ENCODE peak calls at places on chromosomes 12 and 14, in six cellular contexts. One of them, this sample, is unnamed.

GRCh38 chr14:105083926-105084685 is 18.9 kb upstream of the GPR132 start:
- DNase-seq in spleen: no peak
- DNase-seq in psoas muscle: no peak
- DNase-seq in HFF-Myc: no peak
- DNase-seq in pancreas: no peak
- DNase-seq in AG10803: no peak
- DNase-seq in this sample: no peak

GRCh38 chr12:104399750-104400612 is 56.8 kb upstream of the CHST11 start:
- DNase-seq in AG10803: no peak
- DNase-seq in psoas muscle: no peak
- DNase-seq in HFF-Myc: no peak
- DNase-seq in pancreas: no peak
- DNase-seq in spleen: no peak
- DNase-seq in this sample: no peak

GRCh38 chr12:53737951-53738833 is 10.9 kb upstream of the CALCOCO1 start:
- DNase-seq in AG10803: no peak
- DNase-seq in psoas muscle: no peak
- DNase-seq in pancreas: no peak
- DNase-seq in spleen: peak
- DNase-seq in HFF-Myc: no peak
- DNase-seq in this sample: peak

GRCh38 chr14:81247271-81247766 is 26.6 kb upstream of the GTF2A1 start:
- DNase-seq in HFF-Myc: no peak
- DNase-seq in pancreas: peak
- DNase-seq in spleen: peak
- DNase-seq in psoas muscle: no peak
- DNase-seq in AG10803: peak
- DNase-seq in this sample: no peak

GRCh38 chr12:18439541-18439940 is 178.2 kb downstream of the PIK3C2G start:
- DNase-seq in pancreas: no peak
- DNase-seq in AG10803: no peak
- DNase-seq in psoas muscle: no peak
- DNase-seq in HFF-Myc: no peak
- DNase-seq in spleen: no peak
- DNase-seq in this sample: no peak

GRCh38 chr14:94036328-94037167 is 10.4 kb downstream of the OTUB2 start:
- DNase-seq in spleen: peak
- DNase-seq in psoas muscle: peak
- DNase-seq in HFF-Myc: peak
- DNase-seq in pancreas: peak
- DNase-seq in AG10803: peak
- DNase-seq in this sample: peak

GRCh38 chr14:58703149-58703509 is 65.4 kb downstream of the DACT1 start:
- DNase-seq in spleen: no peak
- DNase-seq in AG10803: no peak
- DNase-seq in psoas muscle: no peak
- DNase-seq in pancreas: no peak
- DNase-seq in HFF-Myc: no peak
- DNase-seq in this sample: no peak

GRCh38 chr12:74148849-74149248 is 388.8 kb upstream of the ATXN7L3B start:
- DNase-seq in spleen: no peak
- DNase-seq in psoas muscle: no peak
- DNase-seq in pancreas: no peak
- DNase-seq in AG10803: no peak
- DNase-seq in HFF-Myc: no peak
- DNase-seq in this sample: no peak

GRCh38 chr14:101758913-101759593 is 2.5 kb upstream of the PPP2R5C start:
- DNase-seq in spleen: no peak
- DNase-seq in AG10803: no peak
- DNase-seq in HFF-Myc: no peak
- DNase-seq in pancreas: no peak
- DNase-seq in psoas muscle: no peak
- DNase-seq in this sample: no peak

GRCh38 chr12:14893471-14894250 is 8.0 kb upstream of the MGP start:
- DNase-seq in spleen: no peak
- DNase-seq in AG10803: no peak
- DNase-seq in pancreas: no peak
- DNase-seq in psoas muscle: no peak
- DNase-seq in HFF-Myc: no peak
- DNase-seq in this sample: no peak

GRCh38 chr12:128449146-128449894 is 182.3 kb downstream of the TMEM132C start:
- DNase-seq in pancreas: no peak
- DNase-seq in psoas muscle: no peak
- DNase-seq in spleen: no peak
- DNase-seq in AG10803: no peak
- DNase-seq in HFF-Myc: no peak
- DNase-seq in this sample: no peak

GRCh38 chr12:52164624-52165023 is 27.2 kb downstream of the KRT80 start:
- DNase-seq in psoas muscle: no peak
- DNase-seq in AG10803: no peak
- DNase-seq in pancreas: no peak
- DNase-seq in HFF-Myc: no peak
- DNase-seq in spleen: no peak
- DNase-seq in this sample: no peak

GRCh38 chr12:69396041-69396440 is 36.5 kb downstream of the YEATS4 start:
- DNase-seq in HFF-Myc: no peak
- DNase-seq in spleen: no peak
- DNase-seq in AG10803: no peak
- DNase-seq in psoas muscle: no peak
- DNase-seq in pancreas: no peak
- DNase-seq in this sample: no peak

GRCh38 chr12:100187857-100188519 is 12.6 kb upstream of the ACTR6 start:
- DNase-seq in spleen: no peak
- DNase-seq in psoas muscle: no peak
- DNase-seq in HFF-Myc: no peak
- DNase-seq in pancreas: no peak
- DNase-seq in AG10803: no peak
- DNase-seq in this sample: no peak

GRCh38 chr12:127528576-127528975 is 738.4 kb upstream of the TMEM132C start:
- DNase-seq in spleen: no peak
- DNase-seq in pancreas: no peak
- DNase-seq in psoas muscle: no peak
- DNase-seq in AG10803: no peak
- DNase-seq in HFF-Myc: no peak
- DNase-seq in this sample: no peak

GRCh38 chr12:114241973-114242434 is 163.9 kb downstream of the TBX5 start:
- DNase-seq in psoas muscle: no peak
- DNase-seq in HFF-Myc: no peak
- DNase-seq in AG10803: no peak
- DNase-seq in spleen: no peak
- DNase-seq in pancreas: no peak
- DNase-seq in this sample: no peak

GRCh38 chr12:111759991-111760390 is 6.7 kb upstream of the ALDH2 start:
- DNase-seq in psoas muscle: no peak
- DNase-seq in spleen: no peak
- DNase-seq in AG10803: no peak
- DNase-seq in pancreas: no peak
- DNase-seq in HFF-Myc: no peak
- DNase-seq in this sample: no peak

GRCh38 chr12:43309845-43310405 is 242.1 kb downstream of the ADAMTS20 start:
- DNase-seq in pancreas: no peak
- DNase-seq in AG10803: peak
- DNase-seq in spleen: no peak
- DNase-seq in psoas muscle: no peak
- DNase-seq in HFF-Myc: no peak
- DNase-seq in this sample: no peak

GRCh38 chr14:91388551-91388975 is 29.1 kb downstream of the CCDC88C start:
- DNase-seq in spleen: no peak
- DNase-seq in psoas muscle: peak
- DNase-seq in HFF-Myc: no peak
- DNase-seq in pancreas: no peak
- DNase-seq in AG10803: no peak
- DNase-seq in this sample: no peak

GRCh38 chr12:67534671-67535070 is 113.9 kb upstream of the DYRK2 start:
- DNase-seq in psoas muscle: no peak
- DNase-seq in HFF-Myc: peak
- DNase-seq in spleen: no peak
- DNase-seq in AG10803: peak
- DNase-seq in pancreas: no peak
- DNase-seq in this sample: no peak

GRCh38 chr14:105492051-105492965 is 1.3 kb downstream of the TEDC1 start:
- DNase-seq in pancreas: peak
- DNase-seq in spleen: peak
- DNase-seq in psoas muscle: peak
- DNase-seq in HFF-Myc: no peak
- DNase-seq in AG10803: no peak
- DNase-seq in this sample: no peak

GRCh38 chr12:7638064-7638763 is 27.5 kb downstream of the APOBEC1 start:
- DNase-seq in psoas muscle: no peak
- DNase-seq in HFF-Myc: no peak
- DNase-seq in AG10803: no peak
- DNase-seq in pancreas: no peak
- DNase-seq in spleen: no peak
- DNase-seq in this sample: peak

GRCh38 chr12:7637641-7638040 is 28.1 kb downstream of the APOBEC1 start:
- DNase-seq in spleen: no peak
- DNase-seq in pancreas: no peak
- DNase-seq in psoas muscle: no peak
- DNase-seq in HFF-Myc: no peak
- DNase-seq in AG10803: no peak
- DNase-seq in this sample: no peak

GRCh38 chr12:7642876-7643309 is 22.8 kb downstream of the APOBEC1 start:
- DNase-seq in AG10803: no peak
- DNase-seq in pancreas: no peak
- DNase-seq in spleen: no peak
- DNase-seq in HFF-Myc: no peak
- DNase-seq in psoas muscle: no peak
- DNase-seq in this sample: peak

GRCh38 chr12:7642287-7642686 is 23.4 kb downstream of the APOBEC1 start:
- DNase-seq in psoas muscle: no peak
- DNase-seq in pancreas: no peak
- DNase-seq in HFF-Myc: no peak
- DNase-seq in AG10803: no peak
- DNase-seq in spleen: no peak
- DNase-seq in this sample: no peak

DNA sequence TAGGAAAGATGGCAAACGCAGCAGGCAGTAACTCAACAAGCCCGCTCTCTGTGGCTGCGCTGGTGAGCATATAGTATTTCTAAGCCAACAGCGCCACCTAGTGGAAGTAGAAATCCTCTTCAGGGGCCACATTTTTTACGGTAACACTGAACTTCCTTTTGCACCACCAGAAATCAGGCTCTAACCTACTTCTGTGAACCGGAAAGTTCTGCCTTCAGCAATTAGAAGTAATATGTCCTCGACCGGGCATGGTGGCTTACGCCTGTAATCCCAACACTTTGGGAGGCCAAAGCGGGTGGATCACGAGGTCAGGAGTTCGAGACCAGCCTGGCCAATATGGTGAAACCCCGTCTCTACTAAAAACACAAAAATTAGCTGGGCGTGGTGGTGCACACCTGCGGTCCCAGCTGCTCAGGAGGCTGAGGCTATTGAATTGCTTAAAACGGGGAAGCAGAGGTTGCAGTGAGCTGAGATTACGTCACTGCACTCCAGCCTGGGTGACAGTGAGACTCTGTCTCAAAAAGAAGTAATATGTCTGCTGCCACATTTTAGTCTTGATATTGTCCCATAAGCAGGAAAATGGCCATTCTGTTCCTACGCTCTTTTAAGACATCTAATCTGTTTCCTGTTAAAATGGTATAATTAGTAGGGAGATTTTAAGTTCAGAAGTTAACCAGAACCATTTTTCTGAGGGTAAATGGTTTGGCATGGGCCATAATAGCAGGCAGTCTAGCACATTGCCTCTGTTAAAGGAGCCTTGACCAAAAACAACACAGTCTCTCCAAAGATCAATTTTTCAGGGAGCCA is 26.7 kb downstream of the APOBEC1 start:
- DNase-seq in psoas muscle: peak
- DNase-seq in pancreas: peak
- DNase-seq in HFF-Myc: peak
- DNase-seq in spleen: peak
- DNase-seq in AG10803: peak
- DNase-seq in this sample: peak
- H3K4me3 ChIP-seq in psoas muscle: no peak
- H3K4me3 ChIP-seq in pancreas: peak
- H3K4me3 ChIP-seq in HFF-Myc: no peak
- H3K4me3 ChIP-seq in spleen: peak
- H3K4me3 ChIP-seq in AG10803: peak
- H3K4me3 ChIP-seq in this sample: peak

GRCh38 chr12:131860472-131861260 is 32.5 kb downstream of the MMP17 start:
- DNase-seq in spleen: peak
- DNase-seq in psoas muscle: peak
- DNase-seq in AG10803: peak
- DNase-seq in HFF-Myc: no peak
- DNase-seq in pancreas: peak
- DNase-seq in this sample: peak
- H3K4me3 ChIP-seq in spleen: no peak
- H3K4me3 ChIP-seq in psoas muscle: no peak
- H3K4me3 ChIP-seq in AG10803: peak
- H3K4me3 ChIP-seq in HFF-Myc: no peak
- H3K4me3 ChIP-seq in pancreas: no peak
- H3K4me3 ChIP-seq in this sample: no peak

GRCh38 chr12:46369095-46369473 is 3.5 kb downstream of the SLC38A2 start:
- DNase-seq in AG10803: no peak
- DNase-seq in spleen: no peak
- DNase-seq in HFF-Myc: no peak
- DNase-seq in pancreas: no peak
- DNase-seq in psoas muscle: no peak
- DNase-seq in this sample: peak
- H3K4me3 ChIP-seq in AG10803: peak
- H3K4me3 ChIP-seq in spleen: peak
- H3K4me3 ChIP-seq in HFF-Myc: peak
- H3K4me3 ChIP-seq in pancreas: peak
- H3K4me3 ChIP-seq in psoas muscle: peak
- H3K4me3 ChIP-seq in this sample: peak

DNA sequence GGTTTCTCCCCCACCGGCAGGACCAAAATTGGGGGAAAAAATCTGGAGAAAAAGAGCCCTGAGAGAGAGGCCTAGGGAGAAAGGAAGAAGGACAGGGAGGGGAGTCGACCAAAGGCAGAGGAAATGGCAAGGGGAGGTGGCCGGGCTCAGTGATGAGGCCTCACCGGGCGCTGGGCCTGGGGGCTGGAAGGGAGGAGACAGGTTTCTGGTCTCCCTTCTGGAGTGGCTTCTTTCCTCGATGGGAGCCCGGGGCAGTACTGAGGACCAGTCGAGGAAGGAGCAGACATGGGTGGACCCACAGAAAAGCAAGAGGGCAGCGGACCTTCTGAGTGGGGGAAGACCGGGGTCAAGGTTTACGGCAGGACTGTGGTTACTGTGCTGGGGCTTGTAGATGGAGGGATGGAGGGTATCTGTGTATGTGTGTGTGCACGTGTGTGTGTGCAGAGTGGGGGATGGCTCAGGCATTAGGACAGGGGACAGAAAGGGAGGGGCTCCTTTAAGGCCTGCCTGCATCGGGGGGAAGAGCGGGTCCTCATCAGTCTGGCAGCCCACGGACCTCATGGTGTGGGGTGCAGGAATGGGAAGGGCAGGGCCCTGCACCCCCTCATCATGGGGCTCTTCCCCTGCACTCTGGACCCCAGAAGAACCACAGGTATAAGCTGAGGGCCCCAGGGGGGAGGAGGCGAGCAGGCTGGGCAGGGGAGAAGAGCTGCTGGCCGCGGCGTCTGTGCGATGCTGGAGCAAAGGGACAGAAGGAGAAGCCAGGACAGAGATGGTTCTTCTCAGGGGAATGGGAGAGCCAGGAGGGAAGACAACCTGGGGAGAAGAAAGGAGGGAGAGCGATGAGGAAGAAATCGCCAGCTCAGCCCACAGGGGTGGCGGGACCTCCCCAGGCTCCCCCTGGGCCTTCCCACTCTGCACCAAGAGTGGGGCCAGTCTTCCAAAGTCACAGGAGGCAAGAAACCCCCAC is 15.1 kb upstream of the RPLP0 start:
- DNase-seq in AG10803: no peak
- DNase-seq in HFF-Myc: no peak
- DNase-seq in spleen: no peak
- DNase-seq in psoas muscle: peak
- DNase-seq in pancreas: no peak
- DNase-seq in this sample: no peak
- H3K4me3 ChIP-seq in AG10803: no peak
- H3K4me3 ChIP-seq in HFF-Myc: no peak
- H3K4me3 ChIP-seq in spleen: no peak
- H3K4me3 ChIP-seq in psoas muscle: no peak
- H3K4me3 ChIP-seq in pancreas: no peak
- H3K4me3 ChIP-seq in this sample: no peak

This sample was measured in neural progenitor cell.